ENCODE peak calls at places on chromosome 4, in ten cellular contexts. P is mammary epithelial cell; E is SK-N-SH; N is CD8-positive, alpha-beta T cell; K is H1; G is CD4-positive, alpha-beta T cell; M is endodermal cell; X is fibroblast of lung; W is WERI-Rb-1; L is pancreas. A is an unnamed sample.

GRCh38 chr4:33722800-33723511 is 2521.4 kb downstream of the ARAP2 start:
- DNase-seq in P (no peak), E (peak), N (no peak), K (no peak), G (no peak), M (no peak), X (peak), W (no peak), L (no peak), A (no peak)

GRCh38 chr4:109128589-109128988 is 173.9 kb downstream of the COL25A1 start:
- DNase-seq in P (no peak), E (no peak), N (no peak), K (no peak), G (no peak), M (no peak), X (no peak), W (no peak), L (no peak), A (no peak)

GRCh38 chr4:94695389-94695788 is 62.4 kb upstream of the BMPR1B start:
- DNase-seq in P (no peak), E (no peak), N (no peak), K (no peak), G (no peak), M (no peak), X (no peak), W (no peak), L (no peak), A (no peak)

GRCh38 chr4:102139132-102139573 is 206.1 kb downstream of the SLC39A8 start:
- DNase-seq in P (peak), E (no peak), N (no peak), K (no peak), G (no peak), M (no peak), X (peak), W (no peak), L (no peak), A (peak)

GRCh38 chr4:22462693-22463092 is 53.2 kb downstream of the ADGRA3 start:
- DNase-seq in P (no peak), E (no peak), N (no peak), K (no peak), G (no peak), M (peak), X (no peak), W (peak), L (no peak), A (no peak)

GRCh38 chr4:152628128-152628527 is 51.7 kb downstream of the TMEM154 start:
- DNase-seq in P (no peak), E (no peak), N (no peak), K (no peak), G (no peak), M (no peak), X (peak), W (no peak), L (no peak), A (no peak)

GRCh38 chr4:129344058-129344457 is 248.1 kb downstream of the C4orf33 start:
- DNase-seq in P (peak), E (peak), N (no peak), K (no peak), G (no peak), M (peak), X (peak), W (peak), L (no peak), A (peak)

GRCh38 chr4:52575406-52575805 is 83.7 kb downstream of the USP46 start:
- DNase-seq in P (no peak), E (no peak), N (no peak), K (no peak), G (no peak), M (no peak), X (no peak), W (no peak), L (no peak), A (no peak)

GRCh38 chr4:71550220-71551190 is 211.7 kb downstream of the SLC4A4 start:
- DNase-seq in P (no peak), E (no peak), N (no peak), K (no peak), G (no peak), M (peak), X (peak), W (no peak), L (no peak), A (no peak)

GRCh38 chr4:120915311-120915710 is 7.2 kb downstream of the PRDM5 start:
- DNase-seq in P (no peak), E (no peak), N (no peak), K (no peak), G (no peak), M (no peak), X (no peak), W (no peak), L (no peak), A (no peak)

GRCh38 chr4:122012735-122013134 is 60.9 kb upstream of the TRPC3 start:
- DNase-seq in P (no peak), E (no peak), N (no peak), K (no peak), G (no peak), M (no peak), X (peak), W (no peak), L (no peak), A (no peak)

GRCh38 chr4:184446132-184446531 is 28.2 kb downstream of the IRF2 start:
- DNase-seq in P (no peak), E (no peak), N (no peak), K (no peak), G (no peak), M (no peak), X (no peak), W (no peak), L (no peak), A (no peak)

GRCh38 chr4:139014391-139015268 is 951 bp upstream of the NOCT start:
- DNase-seq in P (peak), E (peak), N (no peak), K (no peak), G (no peak), M (peak), X (peak), W (peak), L (no peak), A (peak)

GRCh38 chr4:41092128-41092527 is 122.2 kb downstream of the APBB2 start:
- DNase-seq in P (no peak), E (no peak), N (no peak), K (no peak), G (no peak), M (no peak), X (no peak), W (peak), L (no peak), A (no peak)

GRCh38 chr4:97998203-97998602 is 145.1 kb downstream of the STPG2 start:
- DNase-seq in P (peak), E (no peak), N (no peak), K (no peak), G (no peak), M (no peak), X (no peak), W (no peak), L (no peak), A (no peak)

GRCh38 chr4:75736862-75737261 is 12.5 kb downstream of the USO1 start:
- DNase-seq in P (no peak), E (no peak), N (no peak), K (no peak), G (no peak), M (no peak), X (peak), W (no peak), L (no peak), A (no peak)

GRCh38 chr4:1253831-1254230 is 4.9 kb upstream of the CTBP1 start:
- DNase-seq in P (no peak), E (no peak), N (no peak), K (no peak), G (no peak), M (no peak), X (no peak), W (no peak), L (no peak), A (no peak)

GRCh38 chr4:48780867-48781219 is 764 bp upstream of the FRYL start:
- DNase-seq in P (no peak), E (peak), N (peak), K (no peak), G (no peak), M (peak), X (peak), W (no peak), L (no peak), A (no peak)

GRCh38 chr4:87497141-87497540 is 32.0 kb downstream of the SPARCL1 start:
- DNase-seq in P (no peak), E (no peak), N (no peak), K (peak), G (no peak), M (peak), X (no peak), W (peak), L (no peak), A (no peak)

GRCh38 chr4:182921608-182922007 is 4.4 kb upstream of the DCTD start:
- DNase-seq in P (no peak), E (no peak), N (no peak), K (no peak), G (no peak), M (no peak), X (no peak), W (no peak), L (no peak), A (no peak)

GRCh38 chr4:1506956-1507721 is 100.9 kb upstream of the NKX1-1 start:
- DNase-seq in P (no peak), E (peak), N (peak), K (no peak), G (no peak), M (peak), X (no peak), W (peak), L (no peak), A (no peak)

GRCh38 chr4:118389731-118390520 is 37.1 kb upstream of the PRSS12 start:
- DNase-seq in P (no peak), E (no peak), N (no peak), K (no peak), G (no peak), M (no peak), X (peak), W (peak), L (no peak), A (no peak)

GRCh38 chr4:39814403-39815185 is 116.7 kb downstream of the UBE2K start:
- DNase-seq in P (peak), E (peak), N (no peak), K (no peak), G (no peak), M (no peak), X (peak), W (no peak), L (no peak), A (peak)

GRCh38 chr4:110567266-110567665 is 55.6 kb downstream of the PITX2 start:
- DNase-seq in P (no peak), E (no peak), N (no peak), K (no peak), G (no peak), M (no peak), X (no peak), W (no peak), L (no peak), A (no peak)

GRCh38 chr4:155568641-155569040 is 98.0 kb upstream of the GUCY1A1 start:
- DNase-seq in P (no peak), E (no peak), N (no peak), K (no peak), G (no peak), M (no peak), X (no peak), W (no peak), L (no peak), A (no peak)

GRCh38 chr4:154390324-154390723 is 101.3 kb downstream of the DCHS2 start:
- DNase-seq in P (peak), E (no peak), N (no peak), K (no peak), G (no peak), M (no peak), X (no peak), W (no peak), L (no peak), A (no peak)

GRCh38 chr4:154384012-154384411 is 107.6 kb downstream of the DCHS2 start:
- DNase-seq in P (no peak), E (no peak), N (no peak), K (no peak), G (no peak), M (no peak), X (no peak), W (no peak), L (no peak), A (no peak)

DNA sequence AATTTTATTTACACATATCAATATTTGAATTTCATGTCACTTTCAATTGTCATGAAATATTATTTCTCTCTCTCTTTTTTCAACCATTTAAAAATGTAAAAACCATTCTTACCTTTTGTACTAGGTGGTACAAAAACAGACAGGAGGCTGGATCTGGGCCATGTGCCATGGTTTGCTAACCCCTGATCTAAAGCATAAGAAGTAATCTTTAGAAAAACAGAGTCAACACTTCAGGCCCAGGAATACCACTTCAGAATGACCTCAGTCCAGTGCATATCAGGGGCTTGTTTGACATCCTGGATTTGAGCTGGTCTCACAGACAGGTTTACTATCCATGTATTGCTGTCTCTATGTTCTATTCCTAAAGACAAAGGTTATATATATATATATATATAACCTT is 102.5 kb downstream of the DCHS2 start:
- DNase-seq in P (no peak), E (no peak), N (no peak), K (no peak), G (no peak), M (no peak), X (no peak), W (no peak), L (no peak), A (no peak)
- H3K27ac ChIP-seq in P (no peak), E (no peak), N (no peak), K (no peak), G (no peak), M (no peak), X (no peak), W (no peak), L (no peak), A (no peak)

GRCh38 chr4:82898322-82899243 is 2.0 kb upstream of the THAP9 start:
- DNase-seq in P (peak), E (no peak), N (no peak), K (no peak), G (no peak), M (no peak), X (peak), W (no peak), L (no peak), A (no peak)
- TF ChIP-seq CTCF in P (peak), E (peak), N (peak), K (no peak), G (peak), M (peak), X (peak), W (no peak), L (peak), A (peak)

DNA sequence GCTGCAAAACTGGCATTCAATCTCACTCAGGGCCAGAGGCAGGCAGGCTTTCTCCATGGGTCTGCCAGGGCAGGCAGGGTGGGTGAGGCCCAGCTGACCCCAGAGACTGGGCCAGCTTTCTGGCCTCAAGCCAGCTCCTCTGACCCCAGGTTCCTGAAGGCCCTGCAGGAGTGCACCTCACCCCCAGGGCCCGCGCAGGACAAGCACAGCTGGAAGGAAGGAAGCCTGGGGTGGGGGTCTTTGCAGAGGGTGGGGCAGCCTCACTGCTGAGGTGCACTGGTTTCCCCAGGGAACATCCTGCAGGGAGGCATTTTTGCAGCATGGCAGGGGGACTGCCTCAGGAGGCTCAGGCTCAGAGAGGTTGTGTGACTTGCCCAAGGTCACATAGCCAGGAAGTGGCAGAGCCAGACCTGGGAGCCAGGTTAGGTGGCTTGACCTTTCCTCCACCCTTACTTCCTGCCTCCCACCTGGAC is 31.5 kb upstream of the AFAP1 start:
- DNase-seq in P (no peak), E (peak), N (no peak), K (no peak), G (no peak), M (no peak), X (no peak), W (no peak), L (peak), A (no peak)
- H3K27ac ChIP-seq in P (no peak), E (no peak), N (peak), K (no peak), G (no peak), M (no peak), X (no peak), W (no peak), L (no peak), A (peak)

GRCh38 chr4:106422766-106423165 is 54.2 kb upstream of the GIMD1 start:
- DNase-seq in P (no peak), E (no peak), N (no peak), K (no peak), G (no peak), M (no peak), X (no peak), W (no peak), L (no peak), A (no peak)
- TF ChIP-seq CTCF in P (no peak), E (no peak), N (no peak), K (no peak), G (no peak), M (no peak), X (no peak), W (no peak), L (no peak), A (no peak)

GRCh38 chr4:38672247-38673071 is 8.5 kb downstream of the KLF3 start:
- DNase-seq in P (no peak), E (peak), N (no peak), K (no peak), G (no peak), M (peak), X (no peak), W (peak), L (peak), A (no peak)
- H3K27ac ChIP-seq in P (peak), E (peak), N (peak), K (no peak), G (peak), M (peak), X (peak), W (peak), L (peak), A (peak)

DNA sequence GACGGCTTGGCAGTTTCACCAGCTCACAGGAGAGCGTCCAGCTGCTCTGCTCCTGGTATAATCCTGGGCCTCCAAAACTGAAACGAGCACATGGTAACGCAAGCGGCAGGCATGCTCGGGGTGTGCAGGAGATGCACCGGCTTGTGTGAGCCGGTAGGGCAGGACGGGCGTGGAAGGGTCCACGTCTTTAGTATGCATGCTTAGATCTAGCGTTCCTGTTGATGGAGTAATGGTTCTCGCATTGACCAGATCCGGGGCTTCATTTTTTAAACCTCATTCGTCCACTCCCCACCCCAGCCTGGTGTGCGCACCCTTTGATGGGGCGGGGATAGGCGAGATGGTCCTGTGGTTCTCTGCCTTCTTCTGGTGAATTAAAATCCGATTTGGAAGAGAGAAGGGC is 39.7 kb downstream of the FAM149A start:
- DNase-seq in P (peak), E (peak), N (no peak), K (peak), G (no peak), M (no peak), X (peak), W (peak), L (no peak), A (peak)
- TF ChIP-seq CTCF in P (no peak), E (no peak), N (no peak), K (no peak), G (no peak), M (peak), X (peak), W (no peak), L (no peak), A (no peak)

GRCh38 chr4:3037957-3038451 is 36.3 kb downstream of the HTT-AS start:
- DNase-seq in P (no peak), E (no peak), N (no peak), K (no peak), G (no peak), M (no peak), X (no peak), W (no peak), L (no peak), A (no peak)
- H3K27ac ChIP-seq in P (no peak), E (no peak), N (no peak), K (no peak), G (no peak), M (no peak), X (no peak), W (no peak), L (no peak), A (no peak)

A was measured in RWPE1.